ENCODE peak calls at places on chromosomes 7 and 10, in six cellular contexts. V, C, B, X, S and O are unnamed samples.

GRCh38 chr7:6156734-6157133 is 115.7 kb downstream of the CYTH3 start:
- DNase-seq in V (no peak), X (no peak), S (no peak), B (no peak), C (no peak), O (no peak)

GRCh38 chr10:33974976-33975478 is 640.6 kb upstream of the NRP1 start:
- DNase-seq in S (no peak), C (no peak), V (no peak), X (no peak), B (no peak), O (no peak)

GRCh38 chr10:112361951-112362770 is 11.8 kb upstream of the ACSL5 start:
- DNase-seq in B (no peak), C (peak), X (peak), S (peak), V (peak), O (no peak)

GRCh38 chr10:22369433-22370072 is 24.3 kb downstream of the SPAG6 start:
- DNase-seq in B (no peak), V (peak), S (no peak), C (no peak), X (no peak), O (no peak)

GRCh38 chr7:157558516-157558874 is 221.7 kb downstream of the DNAJB6 start:
- DNase-seq in X (no peak), C (no peak), B (no peak), S (no peak), V (no peak), O (no peak)

GRCh38 chr10:17062493-17063487 is 66.8 kb downstream of the CUBN start:
- DNase-seq in C (no peak), S (no peak), V (peak), B (no peak), X (no peak), O (no peak)

GRCh38 chr10:132503581-132504421 is 33.8 kb upstream of the INPP5A start:
- DNase-seq in B (no peak), C (peak), S (no peak), V (no peak), X (no peak), O (no peak)

GRCh38 chr10:36253731-36254130 is 611.6 kb upstream of the FZD8 start:
- DNase-seq in S (no peak), B (no peak), X (no peak), C (no peak), V (no peak), O (no peak)

GRCh38 chr7:14104861-14105260 is 115.4 kb upstream of the ETV1 start:
- DNase-seq in C (no peak), X (no peak), B (no peak), V (no peak), S (no peak), O (no peak)

GRCh38 chr7:101479217-101479616 is 116.5 kb downstream of the COL26A1 start:
- DNase-seq in V (no peak), X (no peak), C (no peak), S (no peak), B (no peak), O (no peak)

GRCh38 chr7:141466151-141466904 is 84.9 kb upstream of the AGK start:
- DNase-seq in B (no peak), S (no peak), V (no peak), C (no peak), X (no peak), O (no peak)

GRCh38 chr7:141698247-141699015 is 3.5 kb downstream of the DENND11 start:
- DNase-seq in B (no peak), X (no peak), C (no peak), V (no peak), S (no peak), O (no peak)

GRCh38 chr7:100578246-100579183 is 4.8 kb upstream of the SAP25 start:
- DNase-seq in C (no peak), B (no peak), S (no peak), X (peak), V (no peak), O (no peak)

GRCh38 chr10:61757525-61758397 is 95.0 kb downstream of the CABCOCO1 start:
- DNase-seq in B (no peak), C (no peak), X (no peak), S (no peak), V (peak), O (no peak)

GRCh38 chr7:19001854-19002253 is 115.6 kb downstream of the TWIST1 start:
- DNase-seq in B (no peak), S (no peak), C (no peak), V (no peak), X (no peak), O (no peak)

GRCh38 chr7:90210925-90211324 is 615 bp upstream of the STEAP2 start:
- DNase-seq in S (no peak), C (no peak), B (no peak), V (no peak), X (no peak), O (no peak)

GRCh38 chr7:73880755-73881328 is 19.9 kb downstream of the TMEM270 start:
- DNase-seq in X (no peak), S (no peak), C (no peak), V (no peak), B (no peak), O (no peak)

GRCh38 chr10:131885391-131886165 is 15.2 kb upstream of the PPP2R2D start:
- DNase-seq in X (peak), C (peak), V (peak), S (no peak), B (peak), O (no peak)

GRCh38 chr7:69782917-69783684 is 184.8 kb downstream of the AUTS2 start:
- DNase-seq in V (peak), S (no peak), C (peak), X (no peak), B (no peak), O (no peak)

GRCh38 chr7:28036748-28037147 is 143.8 kb downstream of the JAZF1 start:
- DNase-seq in S (no peak), C (no peak), B (no peak), V (no peak), X (no peak), O (no peak)

GRCh38 chr7:2708547-2709310 is 20.7 kb downstream of the AMZ1 start:
- DNase-seq in B (no peak), S (no peak), V (no peak), C (no peak), X (no peak), O (no peak)
- H3K27ac ChIP-seq in B (no peak), S (no peak), V (no peak), C (no peak), X (no peak), O (no peak)

GRCh38 chr7:136086712-136087111 is 109.6 kb upstream of the MTPN start:
- DNase-seq in X (peak), V (peak), B (peak), C (no peak), S (no peak), O (peak)
- H3K27ac ChIP-seq in X (no peak), V (no peak), B (no peak), C (peak), S (peak), O (no peak)

GRCh38 chr10:50552308-50552707 is 71.4 kb downstream of the SGMS1 start:
- DNase-seq in B (no peak), V (no peak), C (no peak), S (no peak), X (no peak), O (no peak)

GRCh38 chr10:50554381-50554994 is 69.3 kb downstream of the SGMS1 start:
- DNase-seq in S (no peak), C (peak), V (no peak), B (no peak), X (no peak), O (no peak)

GRCh38 chr10:50551894-50552293 is 71.9 kb downstream of the SGMS1 start:
- DNase-seq in B (no peak), X (no peak), C (no peak), S (no peak), V (no peak), O (no peak)

GRCh38 chr10:50554995-50555568 is 68.7 kb downstream of the SGMS1 start:
- DNase-seq in S (no peak), V (no peak), B (no peak), C (no peak), X (peak), O (no peak)

GRCh38 chr10:50552771-50553535 is 70.8 kb downstream of the SGMS1 start:
- DNase-seq in V (no peak), B (peak), S (no peak), C (no peak), X (no peak), O (no peak)
- H3K27ac ChIP-seq in V (no peak), B (no peak), S (no peak), C (peak), X (no peak), O (no peak)

GRCh38 chr10:102597131-102597891 is 47.0 kb upstream of the TRIM8 start:
- DNase-seq in V (no peak), S (no peak), X (no peak), B (no peak), C (peak), O (no peak)
- H3K27ac ChIP-seq in V (no peak), S (no peak), X (no peak), B (no peak), C (peak), O (peak)

DNA sequence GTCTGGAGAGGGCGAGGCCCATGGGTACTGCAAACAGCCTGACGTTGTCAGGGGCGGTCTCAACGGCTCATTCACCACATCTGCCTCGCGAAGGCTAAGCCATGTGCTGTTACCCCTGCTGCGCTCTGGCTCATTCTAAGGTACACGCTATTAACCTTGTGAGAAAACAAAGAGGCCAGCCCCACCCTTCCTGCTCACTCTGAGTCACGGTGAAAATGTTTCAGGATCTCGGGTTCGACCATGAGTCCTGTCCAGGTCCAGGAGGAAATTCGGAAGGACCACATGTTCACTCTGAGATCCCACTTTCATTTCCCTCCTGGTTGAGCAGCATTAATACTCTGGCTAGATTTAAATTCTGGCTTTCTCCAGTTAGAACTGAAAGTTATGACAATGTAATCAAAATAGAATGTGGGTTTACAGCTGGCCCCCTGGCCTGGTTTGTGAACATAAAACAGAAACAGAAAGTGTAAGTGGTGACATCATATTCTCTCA is 55.2 kb downstream of the EGFR start:
- DNase-seq in C (peak), V (peak), X (peak), B (peak), S (no peak), O (no peak)
- H3K27ac ChIP-seq in C (peak), V (peak), X (no peak), B (peak), S (peak), O (peak)

DNA sequence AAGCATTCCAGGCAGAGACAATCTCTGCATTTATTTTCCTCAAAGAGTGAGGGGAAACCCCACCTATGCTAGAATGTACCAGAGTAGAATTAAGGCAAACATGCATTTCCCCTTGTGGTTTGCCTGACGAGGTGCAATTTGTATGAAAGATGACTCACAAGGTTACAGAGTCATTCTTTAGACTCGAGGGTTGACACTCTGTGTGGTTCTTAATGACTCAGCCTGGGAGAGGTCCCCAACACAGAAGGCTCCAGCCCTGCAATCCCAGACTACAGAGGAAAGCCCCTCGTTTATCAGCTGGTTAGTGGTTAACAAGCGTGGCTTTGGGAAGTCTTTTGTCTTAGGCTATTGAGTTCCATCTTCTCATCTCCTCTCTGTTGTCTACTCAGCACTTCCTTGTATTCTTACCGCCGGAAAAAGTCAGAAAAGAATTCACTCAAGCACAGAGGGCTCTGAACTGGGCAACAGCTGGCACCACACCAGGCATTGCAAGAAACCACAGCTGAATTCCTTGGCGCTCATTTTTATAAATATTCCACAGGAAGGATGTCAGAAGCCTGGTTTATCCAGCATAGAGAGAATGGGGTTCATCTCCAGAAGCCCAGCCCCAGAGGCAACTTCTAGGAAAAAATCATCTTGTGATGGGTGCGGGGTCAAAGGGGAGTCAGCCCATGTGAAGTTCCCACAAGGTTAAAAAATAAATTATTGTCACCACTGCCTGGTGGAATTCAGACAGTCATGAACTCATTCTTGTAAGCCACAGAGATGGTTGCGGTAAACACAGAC is 24.4 kb upstream of the SVIL start:
- DNase-seq in B (peak), V (peak), X (no peak), S (no peak), C (no peak), O (no peak)
- H3K27ac ChIP-seq in B (no peak), V (peak), X (no peak), S (peak), C (peak), O (peak)

DNA sequence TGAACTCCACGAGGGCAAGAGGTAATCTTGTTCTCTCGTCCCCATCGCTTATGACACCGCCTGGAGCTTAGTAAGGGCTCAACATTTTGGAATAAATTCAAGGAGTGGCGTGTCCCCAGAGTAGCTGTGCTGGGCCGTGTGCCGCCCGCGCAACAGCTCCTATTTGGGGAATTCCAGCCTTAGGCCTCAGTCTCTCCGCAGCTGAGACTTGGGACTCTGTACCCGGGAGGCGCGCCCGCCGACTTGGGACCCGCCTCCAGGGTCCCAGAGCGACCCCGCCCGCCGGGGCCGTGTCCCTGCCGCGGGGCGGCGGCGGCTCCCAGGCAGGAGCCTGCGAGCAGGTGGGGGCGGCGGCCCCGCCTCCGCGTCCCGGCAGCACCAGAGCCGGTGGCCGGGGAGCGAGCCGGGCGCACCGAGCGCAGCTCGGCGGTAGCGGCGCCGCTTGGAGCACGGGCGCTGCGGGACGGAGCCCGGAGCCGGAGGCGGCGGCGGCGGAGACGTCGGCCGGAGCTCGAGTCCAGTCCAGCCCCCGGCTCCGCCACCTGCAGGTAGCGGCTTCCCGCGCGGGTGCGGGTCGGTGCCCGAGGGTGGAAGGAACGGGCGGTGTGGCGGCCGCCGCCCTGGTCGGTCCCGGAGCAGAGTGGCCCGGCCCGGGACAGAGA is at the start of gene WIPF3:
- DNase-seq in S (no peak), V (no peak), X (peak), C (peak), B (no peak), O (peak)
- H3K27ac ChIP-seq in S (no peak), V (no peak), X (no peak), C (peak), B (no peak), O (peak)

GRCh38 chr7:45061807-45062206 is 27.0 kb downstream of the NACAD start:
- DNase-seq in S (no peak), X (no peak), B (no peak), V (no peak), C (no peak), O (no peak)
- H3K27ac ChIP-seq in S (no peak), X (no peak), B (no peak), V (no peak), C (no peak), O (no peak)

GRCh38 chr10:86346169-86346793 is 20.3 kb downstream of the GRID1 start:
- DNase-seq in B (no peak), C (no peak), X (no peak), S (no peak), V (no peak), O (no peak)
- H3K27ac ChIP-seq in B (no peak), C (no peak), X (no peak), S (no peak), V (no peak), O (no peak)